ENCODE peak calls at places on chromosomes 11 and 22, in seven cellular contexts. One of them, this sample, is unnamed.

GRCh38 chr11:108973402-108974119 is 308.7 kb downstream of the DDX10 start:
- DNase-seq in foreskin keratinocyte: peak; percentile 87
- DNase-seq in endodermal cell: no peak
- DNase-seq in transverse colon: no peak
- DNase-seq in right atrium auricular region: no peak
- DNase-seq in tibial artery: no peak
- DNase-seq in H9: no peak
- DNase-seq in this sample: no peak

GRCh38 chr22:19036523-19037273 is 85.5 kb downstream of the DGCR2 start:
- DNase-seq in foreskin keratinocyte: no peak
- DNase-seq in endodermal cell: peak; percentile 68
- DNase-seq in transverse colon: no peak
- DNase-seq in right atrium auricular region: no peak
- DNase-seq in tibial artery: no peak
- DNase-seq in H9: peak; percentile 64
- DNase-seq in this sample: peak; percentile 47

GRCh38 chr11:121892131-121892681 is 223.8 kb downstream of the BLID start:
- DNase-seq in foreskin keratinocyte: peak; percentile 91
- DNase-seq in endodermal cell: peak; percentile 63
- DNase-seq in transverse colon: no peak
- DNase-seq in right atrium auricular region: no peak
- DNase-seq in tibial artery: no peak
- DNase-seq in H9: peak; percentile 42
- DNase-seq in this sample: no peak

GRCh38 chr22:35913925-35914324 is 114.7 kb downstream of the RBFOX2 start:
- DNase-seq in foreskin keratinocyte: no peak
- DNase-seq in endodermal cell: no peak
- DNase-seq in transverse colon: no peak
- DNase-seq in right atrium auricular region: no peak
- DNase-seq in tibial artery: no peak
- DNase-seq in H9: no peak
- DNase-seq in this sample: no peak

GRCh38 chr11:64086263-64086938 is 50.7 kb downstream of the FLRT1 start:
- DNase-seq in foreskin keratinocyte: no peak
- DNase-seq in endodermal cell: no peak
- DNase-seq in transverse colon: peak; percentile 27
- DNase-seq in right atrium auricular region: no peak
- DNase-seq in tibial artery: no peak
- DNase-seq in H9: no peak
- DNase-seq in this sample: no peak

GRCh38 chr11:66126064-66126463 is 56.0 kb downstream of the PACS1 start:
- DNase-seq in foreskin keratinocyte: peak; percentile 70
- DNase-seq in endodermal cell: no peak
- DNase-seq in transverse colon: no peak
- DNase-seq in right atrium auricular region: no peak
- DNase-seq in tibial artery: no peak
- DNase-seq in H9: no peak
- DNase-seq in this sample: no peak

GRCh38 chr22:49382451-49382735 is 445.3 kb downstream of the BRD1 start:
- DNase-seq in foreskin keratinocyte: no peak
- DNase-seq in endodermal cell: peak; percentile 22
- DNase-seq in transverse colon: no peak
- DNase-seq in right atrium auricular region: peak; percentile 40
- DNase-seq in tibial artery: peak; percentile 34
- DNase-seq in H9: peak; percentile 25
- DNase-seq in this sample: no peak

GRCh38 chr22:27834364-27835185 is 33.0 kb upstream of the MN1 start:
- DNase-seq in foreskin keratinocyte: no peak
- DNase-seq in endodermal cell: no peak
- DNase-seq in transverse colon: no peak
- DNase-seq in right atrium auricular region: no peak
- DNase-seq in tibial artery: no peak
- DNase-seq in H9: no peak
- DNase-seq in this sample: peak; percentile 26

GRCh38 chr11:9047986-9048522 is 43.3 kb downstream of the SCUBE2 start:
- DNase-seq in foreskin keratinocyte: no peak
- DNase-seq in endodermal cell: no peak
- DNase-seq in transverse colon: no peak
- DNase-seq in right atrium auricular region: no peak
- DNase-seq in tibial artery: no peak
- DNase-seq in H9: no peak
- DNase-seq in this sample: no peak

GRCh38 chr11:117872962-117873827 is 3.3 kb downstream of the FXYD6 start:
- DNase-seq in foreskin keratinocyte: no peak
- DNase-seq in endodermal cell: no peak
- DNase-seq in transverse colon: no peak
- DNase-seq in right atrium auricular region: no peak
- DNase-seq in tibial artery: no peak
- DNase-seq in H9: no peak
- DNase-seq in this sample: no peak

GRCh38 chr11:72263363-72263762 is 19.4 kb upstream of the PHOX2A start:
- DNase-seq in foreskin keratinocyte: peak; percentile 47
- DNase-seq in endodermal cell: no peak
- DNase-seq in transverse colon: no peak
- DNase-seq in right atrium auricular region: no peak
- DNase-seq in tibial artery: no peak
- DNase-seq in H9: no peak
- DNase-seq in this sample: no peak

GRCh38 chr11:68839953-68840641 is 1.6 kb downstream of the CPT1A start:
- DNase-seq in foreskin keratinocyte: peak; percentile 33
- DNase-seq in endodermal cell: peak; percentile 69
- DNase-seq in transverse colon: peak; percentile 56
- DNase-seq in right atrium auricular region: no peak
- DNase-seq in tibial artery: no peak
- DNase-seq in H9: peak; percentile 62
- DNase-seq in this sample: no peak

GRCh38 chr11:3834349-3835099 is 6.2 kb downstream of the RHOG start:
- DNase-seq in foreskin keratinocyte: no peak
- DNase-seq in endodermal cell: no peak
- DNase-seq in transverse colon: peak; percentile 59
- DNase-seq in right atrium auricular region: peak; percentile 68
- DNase-seq in tibial artery: peak; percentile 71
- DNase-seq in H9: no peak
- DNase-seq in this sample: peak; percentile 68

GRCh38 chr22:37016134-37016910 is 2.9 kb downstream of the TST start:
- DNase-seq in foreskin keratinocyte: no peak
- DNase-seq in endodermal cell: no peak
- DNase-seq in transverse colon: peak; percentile 89
- DNase-seq in right atrium auricular region: no peak
- DNase-seq in tibial artery: no peak
- DNase-seq in H9: no peak
- DNase-seq in this sample: no peak

GRCh38 chr22:39183991-39184585 is 31.6 kb upstream of the CBX7 start:
- DNase-seq in foreskin keratinocyte: no peak
- DNase-seq in endodermal cell: peak; percentile 74
- DNase-seq in transverse colon: no peak
- DNase-seq in right atrium auricular region: no peak
- DNase-seq in tibial artery: peak; percentile 55
- DNase-seq in H9: no peak
- DNase-seq in this sample: no peak

GRCh38 chr11:92225563-92226308 is 1.1 kb downstream of the FAT3 start:
- DNase-seq in foreskin keratinocyte: peak; percentile 7
- DNase-seq in endodermal cell: peak; percentile 85
- DNase-seq in transverse colon: no peak
- DNase-seq in right atrium auricular region: no peak
- DNase-seq in tibial artery: peak; percentile 73
- DNase-seq in H9: peak; percentile 64
- DNase-seq in this sample: peak; percentile 52

GRCh38 chr22:46761017-46761416 is 1.4 kb upstream of the TBC1D22A start:
- DNase-seq in foreskin keratinocyte: no peak
- DNase-seq in endodermal cell: no peak
- DNase-seq in transverse colon: no peak
- DNase-seq in right atrium auricular region: no peak
- DNase-seq in tibial artery: no peak
- DNase-seq in H9: no peak
- DNase-seq in this sample: no peak

GRCh38 chr11:108654994-108655631 is 9.8 kb upstream of the DDX10 start:
- DNase-seq in foreskin keratinocyte: peak; percentile 39
- DNase-seq in endodermal cell: peak; percentile 76
- DNase-seq in transverse colon: peak; percentile 47
- DNase-seq in right atrium auricular region: no peak
- DNase-seq in tibial artery: no peak
- DNase-seq in H9: no peak
- DNase-seq in this sample: no peak

DNA sequence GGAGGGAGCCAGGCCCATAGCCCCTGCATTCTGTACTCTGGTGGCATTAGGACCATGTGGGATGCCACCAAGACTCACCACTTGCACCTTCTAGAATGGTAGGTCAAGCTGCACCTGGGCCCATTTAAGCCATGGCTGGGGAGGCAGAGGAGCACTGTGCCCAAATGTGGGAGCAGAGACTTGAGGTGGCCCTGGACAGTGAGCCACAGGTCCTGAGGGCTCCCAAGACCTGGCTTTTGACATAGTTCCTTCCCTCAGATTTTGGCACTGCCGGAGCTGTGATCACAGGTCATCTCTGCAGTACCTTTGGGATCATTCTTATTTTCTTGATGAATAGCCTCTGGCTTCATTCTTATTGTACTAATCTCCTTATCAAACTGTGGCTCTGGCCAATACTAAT is 43.2 kb downstream of the ST3GAL4 start:
- DNase-seq in foreskin keratinocyte: no peak
- DNase-seq in endodermal cell: no peak
- DNase-seq in transverse colon: no peak
- DNase-seq in right atrium auricular region: no peak
- DNase-seq in tibial artery: no peak
- DNase-seq in H9: no peak
- DNase-seq in this sample: no peak
- H3K27ac ChIP-seq in foreskin keratinocyte: no peak overlapping the region
- H3K27ac ChIP-seq in endodermal cell: no peak overlapping the region
- H3K27ac ChIP-seq in transverse colon: no peak overlapping the region
- H3K27ac ChIP-seq in right atrium auricular region: no peak overlapping the region
- H3K27ac ChIP-seq in tibial artery: no peak overlapping the region
- H3K27ac ChIP-seq in H9: no peak overlapping the region
- H3K27ac ChIP-seq in this sample: no peak overlapping the region

DNA sequence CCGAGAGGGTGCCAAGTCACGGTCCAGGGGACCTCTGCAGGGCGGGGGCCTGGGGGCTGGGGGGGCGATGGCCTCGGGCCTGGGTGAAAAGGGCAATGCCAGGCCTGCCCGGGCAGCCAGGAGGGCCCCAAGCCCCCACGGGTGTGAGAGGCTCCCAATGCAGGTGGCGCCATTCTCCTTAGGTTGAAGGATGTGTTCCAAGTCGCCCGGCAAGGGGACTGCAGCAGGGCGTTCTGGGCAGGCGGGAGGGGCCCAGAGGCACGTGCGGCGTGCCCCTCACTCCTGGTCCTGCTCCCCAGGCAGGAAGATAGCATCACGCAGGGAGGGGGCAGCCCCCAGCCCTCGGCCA is 730 bp upstream of the TNNI2 start:
- DNase-seq in foreskin keratinocyte: no peak
- DNase-seq in endodermal cell: no peak
- DNase-seq in transverse colon: no peak
- DNase-seq in right atrium auricular region: no peak
- DNase-seq in tibial artery: no peak
- DNase-seq in H9: no peak
- DNase-seq in this sample: no peak
- H3K27ac ChIP-seq in foreskin keratinocyte: no peak overlapping the region
- H3K27ac ChIP-seq in endodermal cell: no peak overlapping the region
- H3K27ac ChIP-seq in transverse colon: no peak overlapping the region
- H3K27ac ChIP-seq in right atrium auricular region: no peak overlapping the region
- H3K27ac ChIP-seq in tibial artery: no peak overlapping the region
- H3K27ac ChIP-seq in H9: no peak overlapping the region
- H3K27ac ChIP-seq in this sample: no peak overlapping the region

DNA sequence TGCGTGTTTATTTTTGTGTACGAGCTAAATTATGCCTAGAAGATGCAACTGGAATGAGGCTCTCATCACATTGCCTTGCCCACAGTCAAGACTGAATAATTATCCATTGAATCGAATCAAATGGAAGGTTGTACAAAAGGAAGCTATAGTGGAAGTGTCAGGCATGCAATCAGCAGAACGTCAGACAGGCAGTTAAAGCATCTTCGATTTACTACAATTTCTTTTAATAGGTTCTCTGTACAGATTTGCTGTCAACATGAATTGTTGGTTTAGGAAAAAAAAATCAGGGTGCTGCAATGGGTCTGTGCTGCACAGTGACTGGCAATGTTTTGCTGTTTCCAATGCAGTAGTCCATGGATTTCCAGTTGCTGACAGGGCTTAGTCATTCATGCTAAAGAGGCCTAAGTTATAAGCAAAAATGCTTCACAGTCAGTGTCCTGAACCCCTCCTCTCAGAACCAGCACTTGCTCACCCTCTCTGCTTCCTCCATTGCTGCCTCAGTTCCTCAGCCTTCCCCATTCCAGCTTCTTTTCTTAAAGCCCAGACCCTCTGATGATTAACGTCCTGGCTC is 79.7 kb downstream of the PARVA start:
- DNase-seq in foreskin keratinocyte: peak; percentile 21
- DNase-seq in endodermal cell: peak; percentile 20
- DNase-seq in transverse colon: no peak
- DNase-seq in right atrium auricular region: no peak
- DNase-seq in tibial artery: no peak
- DNase-seq in H9: no peak
- DNase-seq in this sample: no peak
- H3K27ac ChIP-seq in foreskin keratinocyte: no peak overlapping the region
- H3K27ac ChIP-seq in endodermal cell: peak overlapping the region; percentile 4
- H3K27ac ChIP-seq in transverse colon: peak overlapping the region; percentile 81
- H3K27ac ChIP-seq in right atrium auricular region: no peak overlapping the region
- H3K27ac ChIP-seq in tibial artery: peak overlapping the region; percentile 70
- H3K27ac ChIP-seq in H9: no peak overlapping the region
- H3K27ac ChIP-seq in this sample: no peak overlapping the region

GRCh38 chr22:23565942-23566715 is 14.0 kb downstream of the IGLL1 start:
- DNase-seq in foreskin keratinocyte: no peak
- DNase-seq in endodermal cell: peak; percentile 80
- DNase-seq in transverse colon: no peak
- DNase-seq in right atrium auricular region: no peak
- DNase-seq in tibial artery: peak; percentile 57
- DNase-seq in H9: peak; percentile 38
- DNase-seq in this sample: no peak
- H3K27ac ChIP-seq in foreskin keratinocyte: no peak overlapping the region
- H3K27ac ChIP-seq in endodermal cell: peak overlapping the region; percentile 11
- H3K27ac ChIP-seq in transverse colon: no peak overlapping the region
- H3K27ac ChIP-seq in right atrium auricular region: no peak overlapping the region
- H3K27ac ChIP-seq in tibial artery: no peak overlapping the region
- H3K27ac ChIP-seq in H9: no peak overlapping the region
- H3K27ac ChIP-seq in this sample: no peak overlapping the region

DNA sequence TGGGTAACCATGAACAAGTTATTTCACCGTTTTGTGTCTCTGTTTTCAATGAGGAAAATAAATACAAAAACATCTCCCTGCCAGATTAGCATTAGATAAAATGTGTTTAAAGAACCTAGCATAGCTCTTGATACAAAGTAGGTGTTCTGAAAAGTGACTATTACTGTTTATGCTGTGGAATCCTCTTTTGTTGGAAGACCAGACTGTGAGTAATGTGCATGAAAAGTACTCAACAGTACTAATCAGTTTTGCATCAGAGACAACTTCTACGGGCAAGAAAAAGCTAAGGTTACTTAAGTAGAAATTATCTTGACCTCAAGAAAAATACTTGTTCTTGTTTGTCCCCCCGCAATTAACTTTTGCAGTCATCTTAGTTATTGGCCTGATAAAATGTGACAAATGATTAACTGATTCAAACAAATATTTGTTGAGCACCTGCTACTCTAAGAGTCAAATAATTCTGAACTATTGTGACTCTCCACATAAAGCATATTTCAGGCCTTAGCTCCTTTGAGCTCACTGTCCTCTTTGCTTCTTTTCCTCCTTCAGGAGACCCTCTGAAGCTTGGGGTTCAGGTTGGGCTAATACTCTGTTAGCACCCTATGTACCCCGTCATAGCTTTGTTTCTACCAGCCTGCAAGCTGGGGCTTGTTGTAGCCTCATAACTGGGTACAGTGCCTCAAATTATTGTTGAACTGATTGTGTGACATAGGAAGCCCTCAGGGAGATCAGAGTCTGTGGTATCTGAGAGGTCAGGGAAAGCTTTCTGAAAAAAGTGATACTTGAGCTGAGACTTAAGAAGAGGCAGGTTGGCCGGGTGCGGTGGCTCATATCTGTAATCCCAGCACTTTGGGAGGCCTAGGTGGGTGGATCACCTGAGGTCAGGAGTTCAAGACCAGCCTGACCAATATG is 24.5 kb downstream of the DIXDC1 start:
- DNase-seq in foreskin keratinocyte: peak; percentile 57
- DNase-seq in endodermal cell: no peak
- DNase-seq in transverse colon: no peak
- DNase-seq in right atrium auricular region: no peak
- DNase-seq in tibial artery: no peak
- DNase-seq in H9: no peak
- DNase-seq in this sample: no peak
- H3K27ac ChIP-seq in foreskin keratinocyte: peak overlapping the region; percentile 79
- H3K27ac ChIP-seq in endodermal cell: no peak overlapping the region
- H3K27ac ChIP-seq in transverse colon: no peak overlapping the region
- H3K27ac ChIP-seq in right atrium auricular region: no peak overlapping the region
- H3K27ac ChIP-seq in tibial artery: no peak overlapping the region
- H3K27ac ChIP-seq in H9: no peak overlapping the region
- H3K27ac ChIP-seq in this sample: peak overlapping the region; percentile 1